ENCODE peak calls at places on chromosomes 2 and 18, in eight cellular contexts. Y is IMR-90, V is uterus, Q is tibial nerve, X is heart left ventricle, J is vagina, K is spleen, T is GM12878. E is an unnamed sample.
A peak's percentile ranks its signal among the peaks of the same experiment; 100 is the strongest.

GRCh38 chr18:55096261-55097026 is 137.2 kb upstream of the CCDC68 start:
- DNase-seq in Q (peak; percentile 16), X (no peak), Y (peak; percentile 72), J (peak; percentile 67), K (no peak), V (peak; percentile 29), T (no peak), E (no peak)

GRCh38 chr18:58552057-58552461 is 76.8 kb downstream of the ALPK2 start:
- DNase-seq in K (no peak), V (no peak), X (no peak), Y (peak; percentile 63), T (peak; percentile 82), Q (no peak), J (no peak), E (no peak)

GRCh38 chr2:52465267-52465666 is 1302.3 kb upstream of the CHAC2 start:
- DNase-seq in Q (no peak), X (no peak), Y (peak; percentile 37), V (no peak), K (no peak), J (no peak), T (no peak), E (no peak)

GRCh38 chr18:50061876-50062517 is 132.9 kb downstream of the MYO5B start:
- DNase-seq in T (no peak), X (peak; percentile 73), Y (no peak), V (no peak), K (no peak), Q (no peak), J (no peak), E (peak; percentile 25)

GRCh38 chr2:49255325-49256023 is 101.2 kb upstream of the FSHR start:
- DNase-seq in Y (no peak), Q (no peak), T (no peak), V (no peak), X (no peak), K (no peak), J (no peak), E (no peak)

GRCh38 chr18:12422936-12423335 is 15.2 kb downstream of the PRELID3A start:
- DNase-seq in V (no peak), Q (no peak), K (no peak), Y (no peak), T (no peak), J (no peak), X (no peak), E (no peak)

GRCh38 chr2:40448476-40449079 is 3.3 kb downstream of the SLC8A1 start:
- DNase-seq in Q (no peak), V (no peak), J (no peak), T (no peak), K (no peak), X (no peak), Y (peak; percentile 52), E (no peak)

GRCh38 chr2:15764683-15765011 is 173.0 kb downstream of the DDX1 start:
- DNase-seq in T (no peak), Y (no peak), K (no peak), Q (no peak), X (no peak), V (no peak), J (no peak), E (no peak)

GRCh38 chr2:15746354-15747171 is 154.9 kb downstream of the DDX1 start:
- DNase-seq in V (no peak), T (no peak), K (no peak), Q (no peak), J (no peak), Y (no peak), X (no peak), E (no peak)

GRCh38 chr2:126029316-126029715 is 626.6 kb upstream of the GYPC start:
- DNase-seq in Y (no peak), K (no peak), V (no peak), X (no peak), T (no peak), Q (no peak), J (no peak), E (no peak)

GRCh38 chr2:178273787-178274360 is 79.6 kb downstream of the OSBPL6 start:
- DNase-seq in J (no peak), K (no peak), T (no peak), X (no peak), Q (no peak), Y (no peak), V (no peak), E (no peak)

GRCh38 chr2:10763461-10763800 is 42.0 kb downstream of the ATP6V1C2 start:
- DNase-seq in V (no peak), Y (no peak), Q (no peak), J (no peak), T (no peak), K (no peak), X (no peak), E (no peak)

GRCh38 chr2:109173311-109174171 is 44.5 kb downstream of the SH3RF3 start:
- DNase-seq in X (no peak), Y (peak; percentile 87), Q (peak; percentile 41), J (no peak), V (peak; percentile 82), T (no peak), K (no peak), E (no peak)

GRCh38 chr2:18834341-18834740 is 245.0 kb upstream of the NT5C1B start:
- DNase-seq in Q (no peak), Y (peak; percentile 58), J (no peak), K (no peak), X (no peak), V (no peak), T (no peak), E (peak; percentile 62)
- TF ChIP-seq POLR2A in Q (no peak), Y (no peak), J (no peak), K (no peak), X (no peak), V (no peak), T (no peak), E (no peak)

DNA sequence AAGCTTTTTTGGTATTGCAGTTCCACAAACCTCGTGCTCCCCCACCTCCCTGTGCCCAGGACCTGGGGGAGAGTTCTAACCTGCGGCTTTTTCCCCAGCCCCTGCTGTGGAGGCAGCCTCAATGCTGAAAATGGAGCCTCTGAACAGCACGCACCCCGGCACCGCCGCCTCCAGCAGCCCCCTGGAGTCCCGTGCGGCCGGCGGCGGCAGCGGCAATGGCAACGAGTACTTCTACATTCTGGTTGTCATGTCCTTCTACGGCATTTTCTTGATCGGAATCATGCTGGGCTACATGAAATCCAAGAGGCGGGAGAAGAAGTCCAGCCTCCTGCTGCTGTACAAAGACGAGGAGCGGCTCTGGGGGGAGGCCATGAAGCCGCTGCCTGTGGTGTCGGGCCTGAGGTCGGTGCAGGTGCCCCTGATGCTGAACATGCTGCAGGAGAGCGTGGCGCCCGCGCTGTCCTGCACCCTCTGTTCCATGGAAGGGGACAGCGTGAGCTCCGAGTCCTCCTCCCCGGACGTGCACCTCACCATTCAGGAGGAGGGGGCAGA is 796 bp downstream of the KCNE4 start:
- DNase-seq in K (no peak), X (peak; percentile 54), T (no peak), Q (no peak), Y (no peak), V (peak; percentile 36), J (no peak), E (peak; percentile 57)
- H3K4me1 ChIP-seq in K (no peaks in the 10 kb centered on the region), X (peaks cover 14% of the 10 kb centered on the region), T (no peaks in the 10 kb centered on the region), Q (peaks cover 60% of the 10 kb centered on the region), Y (peaks cover 28% of the 10 kb centered on the region), V (no peaks in the 10 kb centered on the region), J (peaks cover 37% of the 10 kb centered on the region), E (no peaks in the 10 kb centered on the region)

GRCh38 chr2:237691200-237691907 is 64.0 kb downstream of the LRRFIP1 start:
- DNase-seq in K (peak; percentile 100), Q (peak; percentile 95), T (no peak), J (no peak), Y (no peak), X (peak; percentile 78), V (no peak), E (peak; percentile 67)
- TF ChIP-seq POLR2A in K (no peak), Q (peak; percentile 31), T (peak; percentile 59), J (no peak), Y (no peak), X (no peak), V (peak; percentile 36), E (no peak)

GRCh38 chr2:214575030-214575949 is 164.4 kb downstream of the VWC2L start:
- DNase-seq in T (no peak), Q (no peak), K (no peak), X (no peak), J (no peak), V (no peak), Y (no peak), E (no peak)
- H3K4me1 ChIP-seq in T (no peaks in the 10 kb centered on the region), Q (peaks cover 5% of the 10 kb centered on the region), K (no peaks in the 10 kb centered on the region), X (no peaks in the 10 kb centered on the region), J (no peaks in the 10 kb centered on the region), V (no peaks in the 10 kb centered on the region), Y (no peaks in the 10 kb centered on the region), E (no peaks in the 10 kb centered on the region)

DNA sequence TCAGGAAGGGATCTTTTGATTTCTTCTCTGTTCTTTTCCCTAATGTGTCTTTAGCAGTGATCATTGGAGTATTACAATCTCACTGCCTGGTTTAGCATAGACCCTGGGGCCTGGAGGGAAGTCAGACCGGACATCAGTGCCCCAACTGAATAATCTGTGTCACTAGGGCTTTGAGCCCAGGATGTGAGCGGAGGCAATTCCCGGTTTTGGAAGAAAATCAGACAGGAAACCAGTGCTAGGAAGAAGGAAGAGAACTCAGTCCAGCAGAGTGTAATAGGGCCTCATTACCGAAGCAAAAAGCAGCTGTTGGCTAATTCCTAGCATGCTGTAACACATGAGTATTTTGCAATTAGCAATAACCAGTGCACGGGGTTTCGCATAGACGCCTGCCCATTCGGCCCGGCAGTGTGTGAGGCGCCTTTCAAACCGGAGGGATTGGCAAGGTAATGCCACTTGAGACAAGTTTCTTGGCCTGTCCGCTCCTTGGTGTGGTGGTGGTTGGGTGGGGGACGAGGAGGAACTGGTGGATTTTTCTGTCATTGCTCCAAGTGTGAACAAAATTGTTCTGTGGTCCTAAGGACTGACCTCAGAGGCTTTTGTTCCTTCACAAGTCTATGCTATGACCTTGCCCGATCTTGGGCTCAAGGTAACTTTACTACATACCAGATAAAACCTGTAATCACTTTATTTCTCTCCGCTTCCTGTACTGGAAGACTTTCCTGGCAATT is 2.8 kb downstream of the FOSL2 start:
- DNase-seq in K (no peak), X (no peak), Q (no peak), T (no peak), V (peak; percentile 63), J (no peak), Y (peak; percentile 56), E (no peak)
- TF ChIP-seq POLR2A in K (peak; percentile 30), X (no peak), Q (peak; percentile 70), T (no peak), V (peak; percentile 43), J (no peak), Y (no peak), E (peak; percentile 92)

DNA sequence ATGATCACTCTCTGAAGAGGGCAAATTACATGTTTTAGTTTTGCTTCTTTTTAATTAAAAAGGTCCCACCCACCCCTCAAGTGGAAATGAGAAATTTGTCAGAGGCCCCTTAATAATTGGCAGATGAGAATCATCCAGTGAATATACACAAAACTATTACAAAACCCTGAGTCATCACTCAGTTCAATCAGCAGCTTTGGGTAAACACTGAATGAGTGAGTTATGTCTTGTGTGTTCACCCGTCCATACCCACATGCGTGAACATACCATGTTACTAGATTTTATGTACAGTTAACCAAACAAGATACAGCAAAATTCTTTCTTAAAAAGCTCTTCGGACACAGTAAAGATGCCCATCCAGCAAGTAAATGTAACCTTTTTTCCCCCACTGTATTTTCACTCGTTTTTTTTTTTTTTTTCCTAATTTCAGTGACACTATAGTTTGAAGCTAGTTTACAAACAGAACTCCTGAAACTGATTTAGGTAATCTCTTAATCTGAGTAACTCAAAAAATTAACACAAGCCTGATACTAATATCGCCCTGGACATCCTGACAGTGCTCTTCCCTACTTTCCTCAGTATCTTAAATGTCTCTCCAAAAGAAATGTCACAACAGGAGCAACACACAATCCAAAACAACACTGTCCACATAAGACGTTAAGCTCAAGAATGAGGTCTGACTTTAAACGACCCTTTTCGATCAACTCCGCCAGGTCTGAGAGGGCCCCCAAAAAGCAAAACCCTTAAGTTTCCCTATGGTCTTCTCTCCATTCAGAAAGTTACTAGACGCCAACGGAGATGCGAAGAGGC is 1.3 kb downstream of the PSME4 start:
- DNase-seq in T (no peak), K (no peak), Y (peak; percentile 80), V (no peak), Q (no peak), X (no peak), J (no peak), E (no peak)
- H3K4me1 ChIP-seq in T (peaks cover 10% of the 10 kb centered on the region), K (peaks cover 46% of the 10 kb centered on the region), Y (peaks cover 7% of the 10 kb centered on the region), V (no peaks in the 10 kb centered on the region), Q (peaks cover 43% of the 10 kb centered on the region), X (peaks cover 19% of the 10 kb centered on the region), J (peaks cover 62% of the 10 kb centered on the region), E (peaks cover 3% of the 10 kb centered on the region)